ENCODE peak calls at places on chromosomes 6 and 20, in ten cellular contexts. D is H9; H is tibial artery; R is lung; C is hepatocyte; J is A673; I is lower lobe of right lung; Y is neural crest cell; F is CD8-positive, alpha-beta T cell; X is fibroblast of the aortic adventitia. S is an unnamed sample.
A peak's percentile ranks its signal among the peaks of the same experiment; 100 is the strongest.

GRCh38 chr6:141258516-141258915 is 874.2 kb upstream of the GJE1 start:
- DNase-seq in D (no peak), H (no peak), R (no peak), C (no peak), J (no peak), I (no peak), Y (no peak), F (no peak), X (no peak), S (no peak)

GRCh38 chr6:3797231-3798200 is 46.0 kb upstream of the PXDC1 start:
- DNase-seq in D (no peak), H (no peak), R (no peak), C (no peak), J (no peak), I (no peak), Y (no peak), F (no peak), X (peak; percentile 92), S (no peak)

GRCh38 chr6:142819603-142820335 is 125.2 kb downstream of the HIVEP2 start:
- DNase-seq in D (no peak), H (no peak), R (no peak), C (no peak), J (peak; percentile 15), I (no peak), Y (no peak), F (no peak), X (peak; percentile 56), S (no peak)

GRCh38 chr6:17334265-17334664 is 53.1 kb downstream of the RBM24 start:
- DNase-seq in D (no peak), H (no peak), R (no peak), C (no peak), J (no peak), I (no peak), Y (no peak), F (no peak), X (peak; percentile 11), S (no peak)

GRCh38 chr6:119348308-119349040 is 1.1 kb downstream of the MAN1A1 start:
- DNase-seq in D (peak; percentile 47), H (peak; percentile 69), R (no peak), C (peak; percentile 71), J (peak; percentile 6), I (peak; percentile 51), Y (peak; percentile 36), F (peak; percentile 38), X (peak; percentile 16), S (peak; percentile 23)

GRCh38 chr6:11766589-11767450 is 11.8 kb downstream of the ADTRP start:
- DNase-seq in D (no peak), H (peak; percentile 79), R (no peak), C (peak; percentile 70), J (peak; percentile 40), I (no peak), Y (no peak), F (no peak), X (peak; percentile 98), S (no peak)

GRCh38 chr20:58213716-58214115 is 14.7 kb downstream of the ANKRD60 start:
- DNase-seq in D (no peak), H (no peak), R (no peak), C (no peak), J (no peak), I (no peak), Y (no peak), F (no peak), X (no peak), S (no peak)

GRCh38 chr6:63676412-63677114 is 41.0 kb downstream of the PHF3 start:
- DNase-seq in D (no peak), H (no peak), R (no peak), C (no peak), J (no peak), I (no peak), Y (no peak), F (no peak), X (no peak), S (no peak)

DNA sequence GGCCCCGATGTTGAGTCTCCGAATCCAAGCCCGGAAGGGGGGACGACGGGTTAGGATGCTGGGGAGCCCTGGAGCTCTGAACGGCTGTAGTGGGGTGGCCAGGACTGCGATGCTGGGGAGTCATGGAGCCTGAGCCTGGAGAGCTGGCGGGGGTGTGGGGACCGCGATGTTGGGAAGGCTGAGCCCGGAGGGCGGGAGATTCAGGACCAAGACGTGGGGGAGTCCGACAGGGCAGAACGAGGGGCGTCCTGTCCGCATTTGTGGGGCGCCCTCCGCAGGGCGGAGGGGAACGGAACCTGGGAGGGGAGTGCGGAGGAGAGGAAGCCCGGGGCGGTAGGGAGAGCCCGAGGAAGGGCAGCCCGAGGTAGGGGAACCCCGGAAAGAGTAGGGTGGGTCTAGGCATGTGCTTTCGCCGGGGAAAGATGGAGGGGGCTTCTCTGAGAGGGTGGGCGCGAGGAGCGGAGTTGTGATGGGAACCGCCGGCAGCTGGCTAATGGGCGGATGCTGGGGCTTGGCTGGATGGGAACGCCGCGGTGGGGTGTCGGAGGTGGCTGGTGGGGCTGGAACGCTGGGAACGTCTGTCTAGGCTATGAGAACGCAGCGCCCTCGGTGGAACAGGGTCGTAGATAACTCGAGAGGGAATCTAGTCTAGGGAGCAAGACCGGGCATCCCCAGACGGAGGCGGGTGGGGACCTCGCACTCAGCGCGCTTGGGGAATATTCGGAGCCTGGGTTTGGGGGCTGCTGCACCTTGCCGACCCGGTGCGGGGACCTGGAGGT is 681 bp downstream of the PAQR8 start:
- DNase-seq in D (peak; percentile 58), H (peak; percentile 69), R (peak; percentile 31), C (peak; percentile 44), J (peak; percentile 32), I (peak; percentile 47), Y (peak; percentile 16), F (peak; percentile 48), X (no peak), S (peak; percentile 13)
- TF ChIP-seq CTCF in D (no peak), H (no peak), R (no peak), C (peak; percentile 6), J (peak; percentile 21), I (no peak), Y (no peak), F (no peak), X (peak; percentile 30), S (no peak)

GRCh38 chr20:56207656-56208055 is 40.9 kb upstream of the MC3R start:
- DNase-seq in D (no peak), H (no peak), R (no peak), C (no peak), J (no peak), I (no peak), Y (no peak), F (no peak), X (no peak), S (no peak)

GRCh38 chr20:56205350-56205749 is 43.2 kb upstream of the MC3R start:
- DNase-seq in D (no peak), H (no peak), R (no peak), C (no peak), J (no peak), I (no peak), Y (no peak), F (no peak), X (no peak), S (no peak)

GRCh38 chr20:56204206-56204605 is 44.3 kb upstream of the MC3R start:
- DNase-seq in D (no peak), H (no peak), R (no peak), C (no peak), J (no peak), I (no peak), Y (no peak), F (no peak), X (no peak), S (no peak)

GRCh38 chr20:56200456-56200855 is 48.1 kb upstream of the MC3R start:
- DNase-seq in D (no peak), H (no peak), R (no peak), C (no peak), J (no peak), I (no peak), Y (no peak), F (no peak), X (no peak), S (no peak)

DNA sequence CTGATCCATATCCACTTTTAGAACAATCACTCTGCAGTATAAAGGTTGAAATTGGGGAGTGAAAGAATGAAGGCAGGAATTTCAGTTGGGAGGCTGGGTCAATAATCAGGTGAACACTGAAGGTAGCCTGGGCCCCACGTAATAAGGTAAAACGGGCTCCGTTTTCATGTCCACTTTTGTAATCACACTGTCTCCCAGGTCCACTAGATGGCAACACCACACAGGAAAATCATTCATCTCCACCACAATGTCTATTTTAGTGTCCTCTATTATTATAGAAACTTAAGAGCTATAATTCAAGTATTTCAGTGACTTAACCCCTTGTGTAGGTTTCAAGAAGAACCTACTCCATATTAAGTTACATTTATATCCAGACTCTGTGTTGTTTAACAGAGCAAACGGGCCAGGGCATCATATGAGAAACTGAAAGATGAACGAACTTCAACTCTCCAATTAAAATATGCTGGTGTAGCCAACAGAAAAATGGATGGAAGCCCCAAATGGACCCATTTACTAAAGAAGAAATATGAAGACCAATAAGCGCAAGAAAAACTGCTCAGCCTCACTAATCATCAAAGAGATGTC is 45.9 kb upstream of the MC3R start:
- DNase-seq in D (no peak), H (no peak), R (no peak), C (peak; percentile 29), J (no peak), I (no peak), Y (no peak), F (no peak), X (peak; percentile 20), S (no peak)
- TF ChIP-seq CTCF in D (no peak), H (no peak), R (no peak), C (peak; percentile 62), J (peak; percentile 43), I (peak; percentile 30), Y (peak; percentile 30), F (no peak), X (peak; percentile 31), S (no peak)

GRCh38 chr6:156944412-156944811 is 167.2 kb downstream of the ARID1B start:
- DNase-seq in D (no peak), H (no peak), R (no peak), C (no peak), J (no peak), I (no peak), Y (no peak), F (no peak), X (no peak), S (no peak)

GRCh38 chr6:156942266-156942665 is 165.1 kb downstream of the ARID1B start:
- DNase-seq in D (peak; percentile 57), H (no peak), R (no peak), C (no peak), J (no peak), I (no peak), Y (no peak), F (no peak), X (no peak), S (no peak)

GRCh38 chr6:156943816-156944215 is 166.6 kb downstream of the ARID1B start:
- DNase-seq in D (no peak), H (no peak), R (no peak), C (no peak), J (no peak), I (no peak), Y (no peak), F (no peak), X (peak; percentile 27), S (no peak)

GRCh38 chr6:156946370-156946936 is 169.3 kb downstream of the ARID1B start:
- DNase-seq in D (no peak), H (no peak), R (no peak), C (no peak), J (no peak), I (no peak), Y (no peak), F (no peak), X (no peak), S (no peak)

GRCh38 chr6:156943167-156943566 is 166.0 kb downstream of the ARID1B start:
- DNase-seq in D (no peak), H (no peak), R (no peak), C (no peak), J (no peak), I (no peak), Y (no peak), F (no peak), X (peak; percentile 15), S (no peak)
- TF ChIP-seq CTCF in D (no peak), H (no peak), R (no peak), C (no peak), J (peak; percentile 11), I (no peak), Y (no peak), F (no peak), X (no peak), S (no peak)

DNA sequence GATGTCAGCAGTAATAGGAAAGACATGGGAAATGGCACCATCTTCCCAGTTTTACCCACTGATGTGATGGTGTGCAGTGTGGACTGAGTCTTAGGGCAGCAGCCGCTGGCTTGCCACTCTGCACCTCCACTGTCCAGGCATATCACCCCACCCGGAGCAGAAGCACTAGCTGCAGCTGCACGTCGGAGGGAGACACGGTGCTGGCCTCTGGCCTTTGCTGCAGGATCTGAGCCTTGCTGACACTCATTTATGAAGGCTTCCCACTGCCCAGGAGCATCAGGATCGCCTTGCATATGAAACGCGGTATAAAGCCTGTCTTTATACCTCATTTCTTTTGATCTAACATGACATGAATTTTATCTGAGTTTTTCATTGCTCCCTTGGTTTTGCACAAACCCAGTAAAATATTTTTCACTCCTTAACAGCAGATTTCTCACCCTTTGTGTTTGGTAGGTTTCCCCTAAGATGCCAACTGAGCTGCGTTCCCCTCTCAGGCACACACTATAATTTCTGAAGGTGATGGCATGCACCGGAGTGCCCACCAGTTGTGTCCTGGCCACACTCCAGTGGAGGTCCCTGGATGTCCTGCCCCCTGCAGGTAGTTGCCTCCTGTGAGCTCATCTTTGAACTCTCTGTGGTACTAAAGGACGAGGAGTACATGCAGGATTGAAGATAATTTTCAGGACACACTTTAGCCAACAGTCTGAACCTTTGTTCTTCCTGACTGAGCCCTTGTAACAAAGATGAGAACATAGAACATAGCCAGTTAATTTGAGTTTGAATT is 8.9 kb upstream of the EXOC2 start:
- DNase-seq in D (no peak), H (no peak), R (no peak), C (no peak), J (no peak), I (no peak), Y (no peak), F (no peak), X (no peak), S (no peak)
- TF ChIP-seq CTCF in D (peak; percentile 57), H (no peak), R (no peak), C (no peak), J (no peak), I (no peak), Y (peak; percentile 16), F (no peak), X (no peak), S (peak; percentile 29)